ENCODE peak calls at places on chromosomes 11 and 22, in eight cellular contexts. One of them, this sample, is unnamed.

GRCh38 chr11:68050371-68050841 is 11.6 kb downstream of the TCIRG1 start:
- DNase-seq in activated CD8-positive, alpha-beta memory T cell treated with anti-CD3 and anti-CD28 coated beads for 24 hours: no peak
- DNase-seq in HEK293T: no peak
- DNase-seq in activated CD8-positive, alpha-beta T cell treated with anti-CD3 and anti-CD28 coated beads for 36 hours: no peak
- DNase-seq in dermis microvascular lymphatic vessel endothelial cell: no peak
- DNase-seq in NT2/D1: no peak
- DNase-seq in lung microvascular endothelial cell: no peak
- DNase-seq in MCF 10A: no peak
- DNase-seq in this sample: no peak

GRCh38 chr11:117020287-117020686 is 77.9 kb downstream of the SIK3 start:
- DNase-seq in activated CD8-positive, alpha-beta memory T cell treated with anti-CD3 and anti-CD28 coated beads for 24 hours: no peak
- DNase-seq in HEK293T: no peak
- DNase-seq in activated CD8-positive, alpha-beta T cell treated with anti-CD3 and anti-CD28 coated beads for 36 hours: peak
- DNase-seq in dermis microvascular lymphatic vessel endothelial cell: no peak
- DNase-seq in NT2/D1: no peak
- DNase-seq in lung microvascular endothelial cell: no peak
- DNase-seq in MCF 10A: no peak
- DNase-seq in this sample: peak

GRCh38 chr11:288328-289144 is at the start of gene PGGHG:
- DNase-seq in activated CD8-positive, alpha-beta memory T cell treated with anti-CD3 and anti-CD28 coated beads for 24 hours: peak
- DNase-seq in HEK293T: peak
- DNase-seq in activated CD8-positive, alpha-beta T cell treated with anti-CD3 and anti-CD28 coated beads for 36 hours: peak
- DNase-seq in dermis microvascular lymphatic vessel endothelial cell: no peak
- DNase-seq in NT2/D1: no peak
- DNase-seq in lung microvascular endothelial cell: peak
- DNase-seq in MCF 10A: peak
- DNase-seq in this sample: no peak

GRCh38 chr11:46446343-46446751 is 54.8 kb upstream of the CHRM4 start:
- DNase-seq in activated CD8-positive, alpha-beta memory T cell treated with anti-CD3 and anti-CD28 coated beads for 24 hours: no peak
- DNase-seq in HEK293T: no peak
- DNase-seq in activated CD8-positive, alpha-beta T cell treated with anti-CD3 and anti-CD28 coated beads for 36 hours: no peak
- DNase-seq in dermis microvascular lymphatic vessel endothelial cell: no peak
- DNase-seq in NT2/D1: no peak
- DNase-seq in lung microvascular endothelial cell: no peak
- DNase-seq in MCF 10A: peak
- DNase-seq in this sample: no peak

GRCh38 chr11:2708151-2708581 is 8.4 kb upstream of the KCNQ1OT1 start:
- DNase-seq in activated CD8-positive, alpha-beta memory T cell treated with anti-CD3 and anti-CD28 coated beads for 24 hours: no peak
- DNase-seq in HEK293T: no peak
- DNase-seq in activated CD8-positive, alpha-beta T cell treated with anti-CD3 and anti-CD28 coated beads for 36 hours: no peak
- DNase-seq in dermis microvascular lymphatic vessel endothelial cell: no peak
- DNase-seq in NT2/D1: no peak
- DNase-seq in lung microvascular endothelial cell: no peak
- DNase-seq in MCF 10A: no peak
- DNase-seq in this sample: no peak

GRCh38 chr22:26259510-26259909 is 90.2 kb downstream of the SEZ6L start:
- DNase-seq in activated CD8-positive, alpha-beta memory T cell treated with anti-CD3 and anti-CD28 coated beads for 24 hours: no peak
- DNase-seq in HEK293T: peak
- DNase-seq in activated CD8-positive, alpha-beta T cell treated with anti-CD3 and anti-CD28 coated beads for 36 hours: peak
- DNase-seq in dermis microvascular lymphatic vessel endothelial cell: no peak
- DNase-seq in NT2/D1: peak
- DNase-seq in lung microvascular endothelial cell: peak
- DNase-seq in MCF 10A: peak
- DNase-seq in this sample: no peak

GRCh38 chr22:25536578-25536977 is 27.9 kb upstream of the GRK3 start:
- DNase-seq in activated CD8-positive, alpha-beta memory T cell treated with anti-CD3 and anti-CD28 coated beads for 24 hours: no peak
- DNase-seq in HEK293T: no peak
- DNase-seq in activated CD8-positive, alpha-beta T cell treated with anti-CD3 and anti-CD28 coated beads for 36 hours: no peak
- DNase-seq in dermis microvascular lymphatic vessel endothelial cell: no peak
- DNase-seq in NT2/D1: no peak
- DNase-seq in lung microvascular endothelial cell: no peak
- DNase-seq in MCF 10A: no peak
- DNase-seq in this sample: no peak

GRCh38 chr11:19345848-19346681 is 105.3 kb upstream of the E2F8 start:
- DNase-seq in activated CD8-positive, alpha-beta memory T cell treated with anti-CD3 and anti-CD28 coated beads for 24 hours: no peak
- DNase-seq in HEK293T: peak
- DNase-seq in activated CD8-positive, alpha-beta T cell treated with anti-CD3 and anti-CD28 coated beads for 36 hours: no peak
- DNase-seq in dermis microvascular lymphatic vessel endothelial cell: no peak
- DNase-seq in NT2/D1: no peak
- DNase-seq in lung microvascular endothelial cell: peak
- DNase-seq in MCF 10A: no peak
- DNase-seq in this sample: no peak

GRCh38 chr11:3173795-3174194 is 8.7 kb upstream of the OSBPL5 start:
- DNase-seq in activated CD8-positive, alpha-beta memory T cell treated with anti-CD3 and anti-CD28 coated beads for 24 hours: no peak
- DNase-seq in HEK293T: no peak
- DNase-seq in activated CD8-positive, alpha-beta T cell treated with anti-CD3 and anti-CD28 coated beads for 36 hours: no peak
- DNase-seq in dermis microvascular lymphatic vessel endothelial cell: no peak
- DNase-seq in NT2/D1: no peak
- DNase-seq in lung microvascular endothelial cell: no peak
- DNase-seq in MCF 10A: no peak
- DNase-seq in this sample: no peak

GRCh38 chr11:105392546-105392945 is 217.3 kb upstream of the GRIA4 start:
- DNase-seq in activated CD8-positive, alpha-beta memory T cell treated with anti-CD3 and anti-CD28 coated beads for 24 hours: no peak
- DNase-seq in HEK293T: no peak
- DNase-seq in activated CD8-positive, alpha-beta T cell treated with anti-CD3 and anti-CD28 coated beads for 36 hours: no peak
- DNase-seq in dermis microvascular lymphatic vessel endothelial cell: no peak
- DNase-seq in NT2/D1: no peak
- DNase-seq in lung microvascular endothelial cell: no peak
- DNase-seq in MCF 10A: peak
- DNase-seq in this sample: no peak

GRCh38 chr22:39486951-39487825 is 14.9 kb upstream of the MIEF1 start:
- DNase-seq in activated CD8-positive, alpha-beta memory T cell treated with anti-CD3 and anti-CD28 coated beads for 24 hours: no peak
- DNase-seq in HEK293T: no peak
- DNase-seq in activated CD8-positive, alpha-beta T cell treated with anti-CD3 and anti-CD28 coated beads for 36 hours: no peak
- DNase-seq in dermis microvascular lymphatic vessel endothelial cell: no peak
- DNase-seq in NT2/D1: no peak
- DNase-seq in lung microvascular endothelial cell: no peak
- DNase-seq in MCF 10A: no peak
- DNase-seq in this sample: no peak

GRCh38 chr11:111206472-111206871 is 39.1 kb upstream of the POU2AF2 start:
- DNase-seq in activated CD8-positive, alpha-beta memory T cell treated with anti-CD3 and anti-CD28 coated beads for 24 hours: no peak
- DNase-seq in HEK293T: no peak
- DNase-seq in activated CD8-positive, alpha-beta T cell treated with anti-CD3 and anti-CD28 coated beads for 36 hours: no peak
- DNase-seq in dermis microvascular lymphatic vessel endothelial cell: no peak
- DNase-seq in NT2/D1: no peak
- DNase-seq in lung microvascular endothelial cell: peak
- DNase-seq in MCF 10A: peak
- DNase-seq in this sample: no peak

GRCh38 chr22:49726701-49727101 is 101.0 kb downstream of the BRD1 start:
- DNase-seq in activated CD8-positive, alpha-beta memory T cell treated with anti-CD3 and anti-CD28 coated beads for 24 hours: peak
- DNase-seq in HEK293T: no peak
- DNase-seq in activated CD8-positive, alpha-beta T cell treated with anti-CD3 and anti-CD28 coated beads for 36 hours: no peak
- DNase-seq in dermis microvascular lymphatic vessel endothelial cell: no peak
- DNase-seq in NT2/D1: no peak
- DNase-seq in lung microvascular endothelial cell: no peak
- DNase-seq in MCF 10A: no peak
- DNase-seq in this sample: no peak

GRCh38 chr22:43884600-43885318 is 7.1 kb downstream of the PNPLA5 start:
- DNase-seq in activated CD8-positive, alpha-beta memory T cell treated with anti-CD3 and anti-CD28 coated beads for 24 hours: peak
- DNase-seq in HEK293T: peak
- DNase-seq in activated CD8-positive, alpha-beta T cell treated with anti-CD3 and anti-CD28 coated beads for 36 hours: peak
- DNase-seq in dermis microvascular lymphatic vessel endothelial cell: peak
- DNase-seq in NT2/D1: no peak
- DNase-seq in lung microvascular endothelial cell: peak
- DNase-seq in MCF 10A: peak
- DNase-seq in this sample: peak

GRCh38 chr11:61555051-61555969 is 25.6 kb downstream of the SYT7 start:
- DNase-seq in activated CD8-positive, alpha-beta memory T cell treated with anti-CD3 and anti-CD28 coated beads for 24 hours: no peak
- DNase-seq in HEK293T: peak
- DNase-seq in activated CD8-positive, alpha-beta T cell treated with anti-CD3 and anti-CD28 coated beads for 36 hours: no peak
- DNase-seq in dermis microvascular lymphatic vessel endothelial cell: no peak
- DNase-seq in NT2/D1: no peak
- DNase-seq in lung microvascular endothelial cell: no peak
- DNase-seq in MCF 10A: no peak
- DNase-seq in this sample: no peak

GRCh38 chr11:114379394-114380069 is 20.8 kb downstream of the C11orf71 start:
- DNase-seq in activated CD8-positive, alpha-beta memory T cell treated with anti-CD3 and anti-CD28 coated beads for 24 hours: no peak
- DNase-seq in HEK293T: no peak
- DNase-seq in activated CD8-positive, alpha-beta T cell treated with anti-CD3 and anti-CD28 coated beads for 36 hours: no peak
- DNase-seq in dermis microvascular lymphatic vessel endothelial cell: no peak
- DNase-seq in NT2/D1: no peak
- DNase-seq in lung microvascular endothelial cell: no peak
- DNase-seq in MCF 10A: no peak
- DNase-seq in this sample: no peak

GRCh38 chr11:100882957-100883356 is 195.9 kb downstream of the ARHGAP42 start:
- DNase-seq in activated CD8-positive, alpha-beta memory T cell treated with anti-CD3 and anti-CD28 coated beads for 24 hours: no peak
- DNase-seq in HEK293T: no peak
- DNase-seq in activated CD8-positive, alpha-beta T cell treated with anti-CD3 and anti-CD28 coated beads for 36 hours: no peak
- DNase-seq in dermis microvascular lymphatic vessel endothelial cell: no peak
- DNase-seq in NT2/D1: no peak
- DNase-seq in lung microvascular endothelial cell: no peak
- DNase-seq in MCF 10A: no peak
- DNase-seq in this sample: no peak

GRCh38 chr22:40890881-40891280 is 29.0 kb upstream of the DNAJB7 start:
- DNase-seq in activated CD8-positive, alpha-beta memory T cell treated with anti-CD3 and anti-CD28 coated beads for 24 hours: no peak
- DNase-seq in HEK293T: no peak
- DNase-seq in activated CD8-positive, alpha-beta T cell treated with anti-CD3 and anti-CD28 coated beads for 36 hours: no peak
- DNase-seq in dermis microvascular lymphatic vessel endothelial cell: no peak
- DNase-seq in NT2/D1: no peak
- DNase-seq in lung microvascular endothelial cell: no peak
- DNase-seq in MCF 10A: peak
- DNase-seq in this sample: no peak

GRCh38 chr11:118497831-118498230 is 29.4 kb upstream of the TTC36 start:
- DNase-seq in activated CD8-positive, alpha-beta memory T cell treated with anti-CD3 and anti-CD28 coated beads for 24 hours: no peak
- DNase-seq in HEK293T: no peak
- DNase-seq in activated CD8-positive, alpha-beta T cell treated with anti-CD3 and anti-CD28 coated beads for 36 hours: no peak
- DNase-seq in dermis microvascular lymphatic vessel endothelial cell: no peak
- DNase-seq in NT2/D1: no peak
- DNase-seq in lung microvascular endothelial cell: peak
- DNase-seq in MCF 10A: no peak
- DNase-seq in this sample: no peak

GRCh38 chr11:13868710-13869403 is 93.7 kb upstream of the SPON1 start:
- DNase-seq in activated CD8-positive, alpha-beta memory T cell treated with anti-CD3 and anti-CD28 coated beads for 24 hours: no peak
- DNase-seq in HEK293T: no peak
- DNase-seq in activated CD8-positive, alpha-beta T cell treated with anti-CD3 and anti-CD28 coated beads for 36 hours: peak
- DNase-seq in dermis microvascular lymphatic vessel endothelial cell: no peak
- DNase-seq in NT2/D1: no peak
- DNase-seq in lung microvascular endothelial cell: no peak
- DNase-seq in MCF 10A: peak
- DNase-seq in this sample: no peak

GRCh38 chr11:115993613-115994012 is 489.4 kb upstream of the CADM1 start:
- DNase-seq in activated CD8-positive, alpha-beta memory T cell treated with anti-CD3 and anti-CD28 coated beads for 24 hours: no peak
- DNase-seq in HEK293T: no peak
- DNase-seq in activated CD8-positive, alpha-beta T cell treated with anti-CD3 and anti-CD28 coated beads for 36 hours: no peak
- DNase-seq in dermis microvascular lymphatic vessel endothelial cell: no peak
- DNase-seq in NT2/D1: no peak
- DNase-seq in lung microvascular endothelial cell: no peak
- DNase-seq in MCF 10A: no peak
- DNase-seq in this sample: no peak

GRCh38 chr11:33734441-33735165 is 1.6 kb downstream of the CD59 start:
- DNase-seq in activated CD8-positive, alpha-beta memory T cell treated with anti-CD3 and anti-CD28 coated beads for 24 hours: no peak
- DNase-seq in HEK293T: no peak
- DNase-seq in activated CD8-positive, alpha-beta T cell treated with anti-CD3 and anti-CD28 coated beads for 36 hours: no peak
- DNase-seq in dermis microvascular lymphatic vessel endothelial cell: peak
- DNase-seq in NT2/D1: no peak
- DNase-seq in lung microvascular endothelial cell: peak
- DNase-seq in MCF 10A: peak
- DNase-seq in this sample: no peak

GRCh38 chr11:1073261-1073724 is 1.4 kb upstream of the MUC2 start:
- DNase-seq in activated CD8-positive, alpha-beta memory T cell treated with anti-CD3 and anti-CD28 coated beads for 24 hours: no peak
- DNase-seq in HEK293T: no peak
- DNase-seq in activated CD8-positive, alpha-beta T cell treated with anti-CD3 and anti-CD28 coated beads for 36 hours: no peak
- DNase-seq in dermis microvascular lymphatic vessel endothelial cell: peak
- DNase-seq in NT2/D1: no peak
- DNase-seq in lung microvascular endothelial cell: peak
- DNase-seq in MCF 10A: peak
- DNase-seq in this sample: no peak

GRCh38 chr11:100810146-100810545 is 123.1 kb downstream of the ARHGAP42 start:
- DNase-seq in activated CD8-positive, alpha-beta memory T cell treated with anti-CD3 and anti-CD28 coated beads for 24 hours: no peak
- DNase-seq in HEK293T: no peak
- DNase-seq in activated CD8-positive, alpha-beta T cell treated with anti-CD3 and anti-CD28 coated beads for 36 hours: no peak
- DNase-seq in dermis microvascular lymphatic vessel endothelial cell: no peak
- DNase-seq in NT2/D1: no peak
- DNase-seq in lung microvascular endothelial cell: no peak
- DNase-seq in MCF 10A: no peak
- DNase-seq in this sample: no peak

GRCh38 chr22:21449531-21450319 is 17.5 kb upstream of the TMEM191C start:
- DNase-seq in activated CD8-positive, alpha-beta memory T cell treated with anti-CD3 and anti-CD28 coated beads for 24 hours: peak
- DNase-seq in HEK293T: no peak
- DNase-seq in activated CD8-positive, alpha-beta T cell treated with anti-CD3 and anti-CD28 coated beads for 36 hours: no peak
- DNase-seq in dermis microvascular lymphatic vessel endothelial cell: no peak
- DNase-seq in NT2/D1: no peak
- DNase-seq in lung microvascular endothelial cell: no peak
- DNase-seq in MCF 10A: no peak
- DNase-seq in this sample: peak

GRCh38 chr11:122983438-122984185 is 2.0 kb upstream of the BSX start:
- DNase-seq in activated CD8-positive, alpha-beta memory T cell treated with anti-CD3 and anti-CD28 coated beads for 24 hours: no peak
- DNase-seq in HEK293T: no peak
- DNase-seq in activated CD8-positive, alpha-beta T cell treated with anti-CD3 and anti-CD28 coated beads for 36 hours: no peak
- DNase-seq in dermis microvascular lymphatic vessel endothelial cell: no peak
- DNase-seq in NT2/D1: no peak
- DNase-seq in lung microvascular endothelial cell: no peak
- DNase-seq in MCF 10A: no peak
- DNase-seq in this sample: no peak

GRCh38 chr11:100353083-100353482 is 334.0 kb upstream of the ARHGAP42 start:
- DNase-seq in activated CD8-positive, alpha-beta memory T cell treated with anti-CD3 and anti-CD28 coated beads for 24 hours: no peak
- DNase-seq in HEK293T: no peak
- DNase-seq in activated CD8-positive, alpha-beta T cell treated with anti-CD3 and anti-CD28 coated beads for 36 hours: no peak
- DNase-seq in dermis microvascular lymphatic vessel endothelial cell: no peak
- DNase-seq in NT2/D1: no peak
- DNase-seq in lung microvascular endothelial cell: no peak
- DNase-seq in MCF 10A: no peak
- DNase-seq in this sample: no peak

GRCh38 chr11:65486570-65487466 is 12.0 kb upstream of the MALAT1 start:
- DNase-seq in activated CD8-positive, alpha-beta memory T cell treated with anti-CD3 and anti-CD28 coated beads for 24 hours: no peak
- DNase-seq in HEK293T: no peak
- DNase-seq in activated CD8-positive, alpha-beta T cell treated with anti-CD3 and anti-CD28 coated beads for 36 hours: no peak
- DNase-seq in dermis microvascular lymphatic vessel endothelial cell: no peak
- DNase-seq in NT2/D1: no peak
- DNase-seq in lung microvascular endothelial cell: no peak
- DNase-seq in MCF 10A: no peak
- DNase-seq in this sample: no peak